ENCODE peak calls at places on chromosomes 2 and 18, in nine cellular contexts. One of them, this sample, is unnamed.

GRCh38 chr2:219495531-219496122 is 3.1 kb upstream of the GMPPA start:
- DNase-seq in thoracic aorta: no peak
- DNase-seq in ELR: peak; percentile 83
- DNase-seq in stimulated activated CD4-positive, alpha-beta T cell treated with anti-CD3 and anti-CD28 coated beads, Interleukin-15, amount 100 ng/mL, for 1 hour: no peak
- DNase-seq in tibial artery: peak; percentile 87
- DNase-seq in endothelial cell: peak; percentile 79
- DNase-seq in iris pigment epithelial cell: peak; percentile 76
- DNase-seq in naive thymus-derived CD8-positive, alpha-beta T cell: peak; percentile 18
- DNase-seq in left cardiac atrium: peak; percentile 67
- DNase-seq in this sample: peak; percentile 83

GRCh38 chr2:196096982-196097745 is 28.5 kb upstream of the DNAH7 start:
- DNase-seq in thoracic aorta: no peak
- DNase-seq in ELR: no peak
- DNase-seq in stimulated activated CD4-positive, alpha-beta T cell treated with anti-CD3 and anti-CD28 coated beads, Interleukin-15, amount 100 ng/mL, for 1 hour: no peak
- DNase-seq in tibial artery: no peak
- DNase-seq in endothelial cell: no peak
- DNase-seq in iris pigment epithelial cell: no peak
- DNase-seq in naive thymus-derived CD8-positive, alpha-beta T cell: no peak
- DNase-seq in left cardiac atrium: no peak
- DNase-seq in this sample: peak; percentile 49

GRCh38 chr2:97931118-97931850 is 64.5 kb downstream of the TMEM131 start:
- DNase-seq in thoracic aorta: no peak
- DNase-seq in ELR: no peak
- DNase-seq in stimulated activated CD4-positive, alpha-beta T cell treated with anti-CD3 and anti-CD28 coated beads, Interleukin-15, amount 100 ng/mL, for 1 hour: no peak
- DNase-seq in tibial artery: no peak
- DNase-seq in endothelial cell: no peak
- DNase-seq in iris pigment epithelial cell: no peak
- DNase-seq in naive thymus-derived CD8-positive, alpha-beta T cell: no peak
- DNase-seq in left cardiac atrium: no peak
- DNase-seq in this sample: no peak

GRCh38 chr2:28905533-28905932 is 11.1 kb downstream of the WDR43 start:
- DNase-seq in thoracic aorta: no peak
- DNase-seq in ELR: no peak
- DNase-seq in stimulated activated CD4-positive, alpha-beta T cell treated with anti-CD3 and anti-CD28 coated beads, Interleukin-15, amount 100 ng/mL, for 1 hour: no peak
- DNase-seq in tibial artery: no peak
- DNase-seq in endothelial cell: no peak
- DNase-seq in iris pigment epithelial cell: no peak
- DNase-seq in naive thymus-derived CD8-positive, alpha-beta T cell: no peak
- DNase-seq in left cardiac atrium: no peak
- DNase-seq in this sample: no peak

GRCh38 chr18:3596324-3597158 is 146.6 kb downstream of the TGIF1 start:
- DNase-seq in thoracic aorta: no peak
- DNase-seq in ELR: peak; percentile 33
- DNase-seq in stimulated activated CD4-positive, alpha-beta T cell treated with anti-CD3 and anti-CD28 coated beads, Interleukin-15, amount 100 ng/mL, for 1 hour: no peak
- DNase-seq in tibial artery: no peak
- DNase-seq in endothelial cell: peak; percentile 28
- DNase-seq in iris pigment epithelial cell: peak; percentile 34
- DNase-seq in naive thymus-derived CD8-positive, alpha-beta T cell: no peak
- DNase-seq in left cardiac atrium: peak; percentile 59
- DNase-seq in this sample: peak; percentile 61

GRCh38 chr2:86170449-86170848 is 24.8 kb downstream of the IMMT start:
- DNase-seq in thoracic aorta: no peak
- DNase-seq in ELR: no peak
- DNase-seq in stimulated activated CD4-positive, alpha-beta T cell treated with anti-CD3 and anti-CD28 coated beads, Interleukin-15, amount 100 ng/mL, for 1 hour: no peak
- DNase-seq in tibial artery: no peak
- DNase-seq in endothelial cell: no peak
- DNase-seq in iris pigment epithelial cell: no peak
- DNase-seq in naive thymus-derived CD8-positive, alpha-beta T cell: no peak
- DNase-seq in left cardiac atrium: no peak
- DNase-seq in this sample: no peak

GRCh38 chr2:85584857-85585780 is 888 bp downstream of the VAMP5 start:
- DNase-seq in thoracic aorta: no peak
- DNase-seq in ELR: peak; percentile 85
- DNase-seq in stimulated activated CD4-positive, alpha-beta T cell treated with anti-CD3 and anti-CD28 coated beads, Interleukin-15, amount 100 ng/mL, for 1 hour: no peak
- DNase-seq in tibial artery: no peak
- DNase-seq in endothelial cell: peak; percentile 62
- DNase-seq in iris pigment epithelial cell: no peak
- DNase-seq in naive thymus-derived CD8-positive, alpha-beta T cell: no peak
- DNase-seq in left cardiac atrium: peak; percentile 60
- DNase-seq in this sample: no peak

GRCh38 chr2:114614599-114614998 is 172.2 kb downstream of the DPP10 start:
- DNase-seq in thoracic aorta: no peak
- DNase-seq in ELR: no peak
- DNase-seq in stimulated activated CD4-positive, alpha-beta T cell treated with anti-CD3 and anti-CD28 coated beads, Interleukin-15, amount 100 ng/mL, for 1 hour: no peak
- DNase-seq in tibial artery: no peak
- DNase-seq in endothelial cell: no peak
- DNase-seq in iris pigment epithelial cell: no peak
- DNase-seq in naive thymus-derived CD8-positive, alpha-beta T cell: no peak
- DNase-seq in left cardiac atrium: no peak
- DNase-seq in this sample: no peak

GRCh38 chr2:190456833-190457232 is 48.7 kb downstream of the MFSD6 start:
- DNase-seq in thoracic aorta: no peak
- DNase-seq in ELR: no peak
- DNase-seq in stimulated activated CD4-positive, alpha-beta T cell treated with anti-CD3 and anti-CD28 coated beads, Interleukin-15, amount 100 ng/mL, for 1 hour: no peak
- DNase-seq in tibial artery: no peak
- DNase-seq in endothelial cell: no peak
- DNase-seq in iris pigment epithelial cell: peak; percentile 3
- DNase-seq in naive thymus-derived CD8-positive, alpha-beta T cell: no peak
- DNase-seq in left cardiac atrium: no peak
- DNase-seq in this sample: no peak

GRCh38 chr2:119407430-119408220 is 24.0 kb upstream of the TMEM37 start:
- DNase-seq in thoracic aorta: no peak
- DNase-seq in ELR: peak; percentile 65
- DNase-seq in stimulated activated CD4-positive, alpha-beta T cell treated with anti-CD3 and anti-CD28 coated beads, Interleukin-15, amount 100 ng/mL, for 1 hour: no peak
- DNase-seq in tibial artery: no peak
- DNase-seq in endothelial cell: peak; percentile 71
- DNase-seq in iris pigment epithelial cell: peak; percentile 60
- DNase-seq in naive thymus-derived CD8-positive, alpha-beta T cell: peak; percentile 8
- DNase-seq in left cardiac atrium: no peak
- DNase-seq in this sample: peak; percentile 59

GRCh38 chr18:79916128-79916494 is 35.3 kb downstream of the SLC66A2 start:
- DNase-seq in thoracic aorta: no peak
- DNase-seq in ELR: no peak
- DNase-seq in stimulated activated CD4-positive, alpha-beta T cell treated with anti-CD3 and anti-CD28 coated beads, Interleukin-15, amount 100 ng/mL, for 1 hour: no peak
- DNase-seq in tibial artery: no peak
- DNase-seq in endothelial cell: no peak
- DNase-seq in iris pigment epithelial cell: no peak
- DNase-seq in naive thymus-derived CD8-positive, alpha-beta T cell: no peak
- DNase-seq in left cardiac atrium: no peak
- DNase-seq in this sample: no peak

GRCh38 chr2:53913721-53914120 is 54.0 kb upstream of the GPR75 start:
- DNase-seq in thoracic aorta: no peak
- DNase-seq in ELR: peak; percentile 56
- DNase-seq in stimulated activated CD4-positive, alpha-beta T cell treated with anti-CD3 and anti-CD28 coated beads, Interleukin-15, amount 100 ng/mL, for 1 hour: no peak
- DNase-seq in tibial artery: no peak
- DNase-seq in endothelial cell: peak; percentile 11
- DNase-seq in iris pigment epithelial cell: peak; percentile 90
- DNase-seq in naive thymus-derived CD8-positive, alpha-beta T cell: peak; percentile 12
- DNase-seq in left cardiac atrium: no peak
- DNase-seq in this sample: no peak

GRCh38 chr2:30763151-30763660 is 44.0 kb downstream of the CAPN13 start:
- DNase-seq in thoracic aorta: no peak
- DNase-seq in ELR: peak; percentile 8
- DNase-seq in stimulated activated CD4-positive, alpha-beta T cell treated with anti-CD3 and anti-CD28 coated beads, Interleukin-15, amount 100 ng/mL, for 1 hour: no peak
- DNase-seq in tibial artery: no peak
- DNase-seq in endothelial cell: no peak
- DNase-seq in iris pigment epithelial cell: no peak
- DNase-seq in naive thymus-derived CD8-positive, alpha-beta T cell: no peak
- DNase-seq in left cardiac atrium: no peak
- DNase-seq in this sample: no peak

GRCh38 chr2:21372654-21373053 is 248.9 kb downstream of the TDRD15 start:
- DNase-seq in thoracic aorta: no peak
- DNase-seq in ELR: peak; percentile 17
- DNase-seq in stimulated activated CD4-positive, alpha-beta T cell treated with anti-CD3 and anti-CD28 coated beads, Interleukin-15, amount 100 ng/mL, for 1 hour: no peak
- DNase-seq in tibial artery: no peak
- DNase-seq in endothelial cell: peak; percentile 34
- DNase-seq in iris pigment epithelial cell: peak; percentile 36
- DNase-seq in naive thymus-derived CD8-positive, alpha-beta T cell: no peak
- DNase-seq in left cardiac atrium: no peak
- DNase-seq in this sample: peak; percentile 53

GRCh38 chr18:23716516-23716915 is 27.3 kb downstream of the LAMA3 start:
- DNase-seq in thoracic aorta: no peak
- DNase-seq in ELR: peak; percentile 91
- DNase-seq in stimulated activated CD4-positive, alpha-beta T cell treated with anti-CD3 and anti-CD28 coated beads, Interleukin-15, amount 100 ng/mL, for 1 hour: no peak
- DNase-seq in tibial artery: no peak
- DNase-seq in endothelial cell: no peak
- DNase-seq in iris pigment epithelial cell: peak; percentile 96
- DNase-seq in naive thymus-derived CD8-positive, alpha-beta T cell: no peak
- DNase-seq in left cardiac atrium: no peak
- DNase-seq in this sample: peak; percentile 66

GRCh38 chr18:21191596-21192307 is 50.3 kb upstream of the GREB1L start:
- DNase-seq in thoracic aorta: no peak
- DNase-seq in ELR: peak; percentile 72
- DNase-seq in stimulated activated CD4-positive, alpha-beta T cell treated with anti-CD3 and anti-CD28 coated beads, Interleukin-15, amount 100 ng/mL, for 1 hour: no peak
- DNase-seq in tibial artery: peak; percentile 69
- DNase-seq in endothelial cell: peak; percentile 69
- DNase-seq in iris pigment epithelial cell: peak; percentile 70
- DNase-seq in naive thymus-derived CD8-positive, alpha-beta T cell: no peak
- DNase-seq in left cardiac atrium: peak; percentile 33
- DNase-seq in this sample: peak; percentile 75

GRCh38 chr18:67290421-67290820 is 226.1 kb downstream of the DSEL start:
- DNase-seq in thoracic aorta: no peak
- DNase-seq in ELR: peak; percentile 58
- DNase-seq in stimulated activated CD4-positive, alpha-beta T cell treated with anti-CD3 and anti-CD28 coated beads, Interleukin-15, amount 100 ng/mL, for 1 hour: no peak
- DNase-seq in tibial artery: no peak
- DNase-seq in endothelial cell: no peak
- DNase-seq in iris pigment epithelial cell: peak; percentile 36
- DNase-seq in naive thymus-derived CD8-positive, alpha-beta T cell: no peak
- DNase-seq in left cardiac atrium: no peak
- DNase-seq in this sample: no peak

GRCh38 chr2:176139621-176140020 is 10.1 kb downstream of the HOXD8 start:
- DNase-seq in thoracic aorta: no peak
- DNase-seq in ELR: no peak
- DNase-seq in stimulated activated CD4-positive, alpha-beta T cell treated with anti-CD3 and anti-CD28 coated beads, Interleukin-15, amount 100 ng/mL, for 1 hour: no peak
- DNase-seq in tibial artery: no peak
- DNase-seq in endothelial cell: no peak
- DNase-seq in iris pigment epithelial cell: no peak
- DNase-seq in naive thymus-derived CD8-positive, alpha-beta T cell: no peak
- DNase-seq in left cardiac atrium: no peak
- DNase-seq in this sample: peak; percentile 25

GRCh38 chr2:170162261-170162612 is 15.7 kb upstream of the MYO3B start:
- DNase-seq in thoracic aorta: no peak
- DNase-seq in ELR: peak; percentile 86
- DNase-seq in stimulated activated CD4-positive, alpha-beta T cell treated with anti-CD3 and anti-CD28 coated beads, Interleukin-15, amount 100 ng/mL, for 1 hour: no peak
- DNase-seq in tibial artery: no peak
- DNase-seq in endothelial cell: no peak
- DNase-seq in iris pigment epithelial cell: peak; percentile 69
- DNase-seq in naive thymus-derived CD8-positive, alpha-beta T cell: no peak
- DNase-seq in left cardiac atrium: no peak
- DNase-seq in this sample: no peak

GRCh38 chr2:241953324-241953851 is 83.9 kb downstream of the RTP5 start:
- DNase-seq in thoracic aorta: no peak
- DNase-seq in ELR: no peak
- DNase-seq in stimulated activated CD4-positive, alpha-beta T cell treated with anti-CD3 and anti-CD28 coated beads, Interleukin-15, amount 100 ng/mL, for 1 hour: no peak
- DNase-seq in tibial artery: no peak
- DNase-seq in endothelial cell: no peak
- DNase-seq in iris pigment epithelial cell: no peak
- DNase-seq in naive thymus-derived CD8-positive, alpha-beta T cell: no peak
- DNase-seq in left cardiac atrium: no peak
- DNase-seq in this sample: no peak

GRCh38 chr18:72768681-72769229 is 99.0 kb downstream of the NETO1 start:
- DNase-seq in thoracic aorta: no peak
- DNase-seq in ELR: no peak
- DNase-seq in stimulated activated CD4-positive, alpha-beta T cell treated with anti-CD3 and anti-CD28 coated beads, Interleukin-15, amount 100 ng/mL, for 1 hour: no peak
- DNase-seq in tibial artery: no peak
- DNase-seq in endothelial cell: no peak
- DNase-seq in iris pigment epithelial cell: no peak
- DNase-seq in naive thymus-derived CD8-positive, alpha-beta T cell: no peak
- DNase-seq in left cardiac atrium: no peak
- DNase-seq in this sample: no peak

GRCh38 chr2:14451312-14451711 is 181.2 kb upstream of the LRATD1 start:
- DNase-seq in thoracic aorta: no peak
- DNase-seq in ELR: peak; percentile 22
- DNase-seq in stimulated activated CD4-positive, alpha-beta T cell treated with anti-CD3 and anti-CD28 coated beads, Interleukin-15, amount 100 ng/mL, for 1 hour: no peak
- DNase-seq in tibial artery: no peak
- DNase-seq in endothelial cell: no peak
- DNase-seq in iris pigment epithelial cell: peak; percentile 3
- DNase-seq in naive thymus-derived CD8-positive, alpha-beta T cell: no peak
- DNase-seq in left cardiac atrium: no peak
- DNase-seq in this sample: no peak

GRCh38 chr2:167294775-167295140 is 406.5 kb downstream of the XIRP2 start:
- DNase-seq in thoracic aorta: no peak
- DNase-seq in ELR: peak; percentile 32
- DNase-seq in stimulated activated CD4-positive, alpha-beta T cell treated with anti-CD3 and anti-CD28 coated beads, Interleukin-15, amount 100 ng/mL, for 1 hour: no peak
- DNase-seq in tibial artery: no peak
- DNase-seq in endothelial cell: no peak
- DNase-seq in iris pigment epithelial cell: no peak
- DNase-seq in naive thymus-derived CD8-positive, alpha-beta T cell: no peak
- DNase-seq in left cardiac atrium: no peak
- DNase-seq in this sample: no peak

GRCh38 chr18:48300463-48300961 is 108.7 kb downstream of the ZBTB7C start:
- DNase-seq in thoracic aorta: no peak
- DNase-seq in ELR: peak; percentile 8
- DNase-seq in stimulated activated CD4-positive, alpha-beta T cell treated with anti-CD3 and anti-CD28 coated beads, Interleukin-15, amount 100 ng/mL, for 1 hour: no peak
- DNase-seq in tibial artery: peak; percentile 59
- DNase-seq in endothelial cell: no peak
- DNase-seq in iris pigment epithelial cell: no peak
- DNase-seq in naive thymus-derived CD8-positive, alpha-beta T cell: no peak
- DNase-seq in left cardiac atrium: peak; percentile 55
- DNase-seq in this sample: peak; percentile 77

GRCh38 chr18:9575558-9575957 is 38.8 kb downstream of the PPP4R1 start:
- DNase-seq in thoracic aorta: peak; percentile 78
- DNase-seq in ELR: peak; percentile 90
- DNase-seq in stimulated activated CD4-positive, alpha-beta T cell treated with anti-CD3 and anti-CD28 coated beads, Interleukin-15, amount 100 ng/mL, for 1 hour: no peak
- DNase-seq in tibial artery: peak; percentile 83
- DNase-seq in endothelial cell: peak; percentile 67
- DNase-seq in iris pigment epithelial cell: peak; percentile 98
- DNase-seq in naive thymus-derived CD8-positive, alpha-beta T cell: no peak
- DNase-seq in left cardiac atrium: peak; percentile 79
- DNase-seq in this sample: peak; percentile 49

GRCh38 chr2:189560273-189560586 is 20.4 kb downstream of the SLC40A1 start:
- DNase-seq in thoracic aorta: no peak
- DNase-seq in ELR: no peak
- DNase-seq in stimulated activated CD4-positive, alpha-beta T cell treated with anti-CD3 and anti-CD28 coated beads, Interleukin-15, amount 100 ng/mL, for 1 hour: no peak
- DNase-seq in tibial artery: no peak
- DNase-seq in endothelial cell: no peak
- DNase-seq in iris pigment epithelial cell: no peak
- DNase-seq in naive thymus-derived CD8-positive, alpha-beta T cell: no peak
- DNase-seq in left cardiac atrium: no peak
- DNase-seq in this sample: no peak

GRCh38 chr2:192500550-192501200 is 305.9 kb upstream of the TMEFF2 start:
- DNase-seq in thoracic aorta: no peak
- DNase-seq in ELR: peak; percentile 96
- DNase-seq in stimulated activated CD4-positive, alpha-beta T cell treated with anti-CD3 and anti-CD28 coated beads, Interleukin-15, amount 100 ng/mL, for 1 hour: no peak
- DNase-seq in tibial artery: no peak
- DNase-seq in endothelial cell: no peak
- DNase-seq in iris pigment epithelial cell: peak; percentile 95
- DNase-seq in naive thymus-derived CD8-positive, alpha-beta T cell: no peak
- DNase-seq in left cardiac atrium: no peak
- DNase-seq in this sample: no peak

GRCh38 chr2:48248251-48248933 is 281.6 kb upstream of the STON1 start:
- DNase-seq in thoracic aorta: no peak
- DNase-seq in ELR: peak; percentile 96
- DNase-seq in stimulated activated CD4-positive, alpha-beta T cell treated with anti-CD3 and anti-CD28 coated beads, Interleukin-15, amount 100 ng/mL, for 1 hour: no peak
- DNase-seq in tibial artery: no peak
- DNase-seq in endothelial cell: no peak
- DNase-seq in iris pigment epithelial cell: peak; percentile 92
- DNase-seq in naive thymus-derived CD8-positive, alpha-beta T cell: no peak
- DNase-seq in left cardiac atrium: no peak
- DNase-seq in this sample: peak; percentile 36

GRCh38 chr18:41940506-41941215 is 14.4 kb upstream of the PIK3C3 start:
- DNase-seq in thoracic aorta: no peak
- DNase-seq in ELR: peak; percentile 98
- DNase-seq in stimulated activated CD4-positive, alpha-beta T cell treated with anti-CD3 and anti-CD28 coated beads, Interleukin-15, amount 100 ng/mL, for 1 hour: no peak
- DNase-seq in tibial artery: no peak
- DNase-seq in endothelial cell: no peak
- DNase-seq in iris pigment epithelial cell: peak; percentile 98
- DNase-seq in naive thymus-derived CD8-positive, alpha-beta T cell: no peak
- DNase-seq in left cardiac atrium: no peak
- DNase-seq in this sample: peak; percentile 33

GRCh38 chr18:48950536-48951447 is at the start of gene SMAD7:
- DNase-seq in thoracic aorta: no peak
- DNase-seq in ELR: peak; percentile 50
- DNase-seq in stimulated activated CD4-positive, alpha-beta T cell treated with anti-CD3 and anti-CD28 coated beads, Interleukin-15, amount 100 ng/mL, for 1 hour: no peak
- DNase-seq in tibial artery: no peak
- DNase-seq in endothelial cell: no peak
- DNase-seq in iris pigment epithelial cell: peak; percentile 61
- DNase-seq in naive thymus-derived CD8-positive, alpha-beta T cell: no peak
- DNase-seq in left cardiac atrium: no peak
- DNase-seq in this sample: peak; percentile 22

GRCh38 chr2:17752892-17753802 is 463 bp downstream of the SMC6 start:
- DNase-seq in thoracic aorta: no peak
- DNase-seq in ELR: peak; percentile 72
- DNase-seq in stimulated activated CD4-positive, alpha-beta T cell treated with anti-CD3 and anti-CD28 coated beads, Interleukin-15, amount 100 ng/mL, for 1 hour: no peak
- DNase-seq in tibial artery: peak; percentile 71
- DNase-seq in endothelial cell: peak; percentile 60
- DNase-seq in iris pigment epithelial cell: peak; percentile 34
- DNase-seq in naive thymus-derived CD8-positive, alpha-beta T cell: peak; percentile 9
- DNase-seq in left cardiac atrium: peak; percentile 59
- DNase-seq in this sample: peak; percentile 47